ENCODE peak calls at places on chromosomes 7 and 10, in four cellular contexts. D, E, O and T are unnamed samples.

GRCh38 chr7:2819954-2820397 is 24.1 kb downstream of the GNA12 start:
- DNase-seq in D (no peak), E (no peak), O (no peak), T (no peak)

GRCh38 chr10:90857635-90858488 is at the start of gene HTR7:
- DNase-seq in D (no peak), E (peak; percentile 72), O (peak; percentile 95), T (peak; percentile 85)

GRCh38 chr7:151062399-151063211 is 3.2 kb downstream of the SLC4A2 start:
- DNase-seq in D (no peak), O (no peak), E (peak; percentile 90), T (peak; percentile 90)

GRCh38 chr10:77899080-77899477 is 27.5 kb downstream of the DLG5 start:
- DNase-seq in D (peak; percentile 94), O (no peak), E (no peak), T (no peak)

GRCh38 chr7:84237533-84238173 is 43.1 kb upstream of the SEMA3A start:
- DNase-seq in D (peak; percentile 99), O (no peak), E (no peak), T (no peak)

GRCh38 chr10:101358706-101359300 is 4.8 kb downstream of the BTRC start:
- DNase-seq in E (no peak), O (no peak), D (peak; percentile 38), T (no peak)

GRCh38 chr7:117800406-117800805 is 72.8 kb downstream of the CTTNBP2 start:
- DNase-seq in O (no peak), D (no peak), E (no peak), T (no peak)

GRCh38 chr7:98687331-98687863 is 70.3 kb downstream of the NPTX2 start:
- DNase-seq in D (no peak), O (no peak), E (peak; percentile 57), T (no peak)

GRCh38 chr10:30510184-30510931 is 76.4 kb downstream of the MAP3K8 start:
- DNase-seq in O (no peak), E (no peak), D (peak; percentile 75), T (no peak)

GRCh38 chr10:82497451-82497850 is 622.5 kb downstream of the NRG3 start:
- DNase-seq in O (no peak), E (no peak), D (no peak), T (no peak)

GRCh38 chr10:7484456-7485266 is 73.8 kb upstream of the SFMBT2 start:
- DNase-seq in D (no peak), O (no peak), E (no peak), T (peak; percentile 18)

GRCh38 chr7:90797596-90797995 is 201.5 kb downstream of the CDK14 start:
- DNase-seq in O (no peak), D (peak; percentile 33), E (no peak), T (no peak)

GRCh38 chr7:88027724-88028123 is 93.7 kb downstream of the ADAM22 start:
- DNase-seq in E (no peak), O (no peak), D (no peak), T (no peak)

GRCh38 chr7:37009282-37009681 is 285.0 kb upstream of the AOAH start:
- DNase-seq in O (no peak), D (no peak), E (no peak), T (no peak)

GRCh38 chr10:64598604-64599003 is 1077.4 kb downstream of the REEP3 start:
- DNase-seq in D (no peak), E (no peak), O (no peak), T (no peak)

GRCh38 chr7:80139179-80139578 is 4.5 kb downstream of the GNAI1 start:
- DNase-seq in O (no peak), E (no peak), D (peak; percentile 49), T (no peak)

GRCh38 chr7:522071-522937 is 2.7 kb upstream of the PDGFA start:
- DNase-seq in O (peak; percentile 77), E (no peak), D (peak; percentile 48), T (peak; percentile 63)

GRCh38 chr10:58465641-58466040 is 47.0 kb upstream of the BICC1 start:
- DNase-seq in D (peak; percentile 17), E (no peak), O (no peak), T (no peak)

GRCh38 chr7:156474241-156474743 is 166.3 kb upstream of the RNF32 start:
- DNase-seq in E (no peak), D (peak; percentile 59), O (no peak), T (no peak)

GRCh38 chr10:17026686-17027485 is 102.7 kb downstream of the CUBN start:
- DNase-seq in O (no peak), E (no peak), D (peak; percentile 66), T (no peak)

GRCh38 chr7:92621641-92622429 is 31.6 kb upstream of the FAM133B start:
- DNase-seq in O (no peak), E (no peak), D (peak; percentile 76), T (no peak)

GRCh38 chr10:79184141-79184625 is 115.4 kb downstream of the ZMIZ1 start:
- DNase-seq in D (peak; percentile 76), E (no peak), O (no peak), T (no peak)

GRCh38 chr7:93374345-93374940 is 142.3 kb downstream of the VPS50 start:
- DNase-seq in E (no peak), O (peak; percentile 5), D (peak; percentile 57), T (no peak)

GRCh38 chr7:26861050-26861449 is 3.3 kb downstream of the SKAP2 start:
- DNase-seq in D (no peak), E (no peak), O (no peak), T (no peak)

GRCh38 chr7:26859720-26860119 is 4.7 kb downstream of the SKAP2 start:
- DNase-seq in E (no peak), D (no peak), O (no peak), T (no peak)

GRCh38 chr7:26858229-26858568 is 6.2 kb downstream of the SKAP2 start:
- DNase-seq in E (no peak), O (no peak), D (no peak), T (no peak)

GRCh38 chr7:26858735-26859134 is 5.7 kb downstream of the SKAP2 start:
- DNase-seq in E (no peak), D (no peak), O (no peak), T (peak; percentile 16)

DNA sequence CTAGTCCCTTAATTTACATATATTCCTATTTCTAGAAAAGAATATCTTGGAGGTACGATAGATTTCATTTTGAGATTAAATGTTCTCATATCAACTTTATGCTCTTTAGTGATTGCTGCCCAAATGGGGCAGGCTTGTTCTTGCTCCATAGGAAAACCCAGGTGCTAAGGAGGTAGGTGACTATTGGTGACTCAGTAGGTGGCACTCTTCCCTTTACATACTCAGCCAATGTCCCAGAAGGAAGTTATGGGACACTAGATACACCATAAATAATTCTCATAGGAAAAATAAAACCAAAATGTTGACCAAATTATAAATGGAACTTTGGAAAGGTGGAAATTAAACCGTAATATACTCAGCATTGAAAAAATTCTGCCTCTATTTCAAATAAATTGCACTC is 4.0 kb downstream of the SKAP2 start:
- DNase-seq in O (no peak), E (peak; percentile 18), D (peak; percentile 59), T (no peak)
- TF ChIP-seq CTCF in O (no peak), E (peak; percentile 43), D (peak; percentile 25), T (peak; percentile 12)

GRCh38 chr10:111142082-111142481 is 65.3 kb downstream of the ADRA2A start:
- DNase-seq in E (no peak), O (no peak), D (no peak), T (no peak)
- TF ChIP-seq CTCF in E (peak; percentile 55), O (no peak), D (no peak), T (no peak)

GRCh38 chr10:15043674-15044073 is at the start of gene OLAH:
- DNase-seq in E (no peak), O (no peak), D (peak; percentile 31), T (no peak)

GRCh38 chr10:15045380-15045779 is 1.6 kb downstream of the OLAH start:
- DNase-seq in O (no peak), D (peak; percentile 59), E (no peak), T (no peak)

GRCh38 chr10:15052121-15052520 is 8.4 kb downstream of the OLAH start:
- DNase-seq in E (no peak), D (no peak), O (no peak), T (no peak)

GRCh38 chr10:15046626-15047025 is 2.9 kb downstream of the OLAH start:
- DNase-seq in E (no peak), O (no peak), D (no peak), T (no peak)
- TF ChIP-seq CTCF in E (no peak), O (no peak), D (no peak), T (no peak)

GRCh38 chr7:137927386-137927785 is 74.5 kb downstream of the CREB3L2 start:
- DNase-seq in E (no peak), D (no peak), O (no peak), T (no peak)
- TF ChIP-seq CTCF in E (no peak), D (no peak), O (no peak), T (no peak)

GRCh38 chr7:142279616-142280015 is 21.8 kb upstream of the PRSS58 start:
- DNase-seq in D (no peak), E (no peak), O (no peak), T (no peak)

GRCh38 chr7:142280263-142280662 is 22.4 kb upstream of the PRSS58 start:
- DNase-seq in O (no peak), E (no peak), D (peak; percentile 9), T (no peak)

GRCh38 chr7:142275028-142275427 is 17.2 kb upstream of the PRSS58 start:
- DNase-seq in O (no peak), D (no peak), E (no peak), T (no peak)
- TF ChIP-seq CTCF in O (no peak), D (no peak), E (no peak), T (no peak)

DNA sequence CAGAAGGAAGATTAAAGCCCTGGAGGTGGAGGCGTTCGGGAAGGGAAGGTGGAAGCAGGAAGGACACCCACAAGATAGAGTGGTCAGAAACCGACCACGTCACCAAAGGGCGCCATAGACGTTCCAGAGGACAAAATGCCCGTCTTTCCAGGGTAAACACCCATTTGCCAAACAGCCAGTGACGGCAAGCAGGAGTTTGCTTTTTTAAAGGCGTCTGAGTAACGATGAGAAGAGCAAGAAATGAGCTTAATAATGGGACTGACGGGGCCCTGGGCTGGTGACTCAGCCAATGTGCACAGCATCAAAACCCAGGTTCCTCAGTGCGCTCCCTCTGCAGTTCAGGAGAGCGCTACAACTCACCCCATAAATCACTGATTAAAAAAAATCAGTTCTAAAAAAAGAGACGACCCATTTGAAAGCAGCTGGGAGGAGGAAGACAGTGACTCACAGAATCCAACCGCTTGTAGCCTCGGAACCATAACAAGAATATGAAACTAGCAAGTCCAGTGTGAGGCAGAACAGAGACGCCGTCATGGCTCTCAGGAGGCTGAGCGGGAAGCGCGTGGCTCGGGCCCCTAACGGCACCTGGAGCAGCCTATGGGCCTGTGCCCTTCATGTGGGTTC is 5.9 kb downstream of the DIP2C start:
- DNase-seq in O (no peak), D (no peak), E (no peak), T (no peak)
- TF ChIP-seq CTCF in O (no peak), D (no peak), E (no peak), T (no peak)

DNA sequence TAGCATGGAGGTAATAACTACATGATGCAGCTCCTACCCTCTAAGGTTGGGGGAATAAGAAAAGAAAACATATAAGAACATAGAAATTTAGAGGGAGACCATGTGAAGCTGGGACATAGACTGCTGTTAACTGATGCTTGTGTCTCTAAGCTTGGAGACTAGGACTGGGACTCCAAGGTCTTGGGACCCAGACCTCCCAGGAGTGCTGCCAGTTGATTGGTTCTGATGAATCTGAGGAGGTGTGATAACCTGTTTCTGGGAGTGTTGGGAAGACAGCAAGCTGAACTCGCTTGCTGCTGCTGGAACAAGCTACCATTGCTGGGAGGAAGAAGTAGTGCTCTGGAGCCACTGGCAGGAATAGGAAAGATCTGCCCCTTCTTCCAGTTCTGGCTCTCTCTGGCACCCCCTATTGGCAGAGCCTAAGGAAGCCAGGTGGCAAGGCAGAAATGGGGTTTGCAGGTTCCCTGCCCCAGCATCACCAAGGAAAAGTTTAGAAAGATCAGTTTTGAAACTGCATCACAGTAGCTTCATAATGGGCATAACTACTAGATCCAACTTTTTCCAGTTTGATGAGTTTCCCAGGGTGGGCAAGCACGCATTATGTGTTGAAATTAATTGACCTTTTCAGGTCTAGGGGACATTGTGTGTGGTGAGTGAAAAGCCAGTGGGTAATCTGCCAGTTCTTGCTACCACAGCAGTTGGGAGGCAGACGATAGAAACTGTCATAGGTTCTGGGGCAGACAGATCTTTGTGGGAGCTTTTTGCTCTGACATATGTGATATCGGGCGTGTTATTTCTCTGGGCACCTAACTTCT is 140.7 kb downstream of the SND1 start:
- DNase-seq in E (peak; percentile 47), D (peak; percentile 23), O (no peak), T (peak; percentile 24)
- TF ChIP-seq CTCF in E (peak; percentile 79), D (peak; percentile 77), O (peak; percentile 68), T (peak; percentile 33)